ENCODE peak calls at places on chromosomes 16 and 17, in four cellular contexts. G, R, N and B are unnamed samples.

GRCh38 chr16:88686062-88686438 is 257 bp downstream of the SNAI3 start:
- DNase-seq in G (no peak), R (no peak), N (peak; percentile 79), B (peak; percentile 67)

GRCh38 chr17:3955373-3955978 is 8.8 kb downstream of the ATP2A3 start:
- DNase-seq in G (no peak), R (no peak), N (no peak), B (no peak)

GRCh38 chr16:3058173-3059030 is 7.0 kb upstream of the IL32 start:
- DNase-seq in G (peak; percentile 36), R (no peak), N (peak; percentile 61), B (peak; percentile 84)

GRCh38 chr17:8994319-8994718 is 27.0 kb upstream of the NTN1 start:
- DNase-seq in G (peak; percentile 20), R (peak; percentile 34), N (peak; percentile 52), B (peak; percentile 91)

GRCh38 chr16:65125871-65126270 is 4.0 kb upstream of the CDH11 start:
- DNase-seq in G (no peak), R (no peak), N (no peak), B (no peak)

GRCh38 chr17:2024572-2025219 is 438 bp downstream of the RTN4RL1 start:
- DNase-seq in G (no peak), R (no peak), N (no peak), B (peak; percentile 51)

GRCh38 chr17:69142473-69142802 is 743 bp upstream of the ABCA6 start:
- DNase-seq in G (peak; percentile 27), R (no peak), N (no peak), B (no peak)

GRCh38 chr17:38706625-38707298 is 1.7 kb downstream of the MLLT6 start:
- DNase-seq in G (no peak), R (no peak), N (no peak), B (no peak)

GRCh38 chr16:69176033-69176780 is 10.8 kb upstream of the SNTB2 start:
- DNase-seq in G (no peak), R (no peak), N (no peak), B (no peak)

GRCh38 chr17:14547016-14547415 is 246.1 kb downstream of the HS3ST3B1 start:
- DNase-seq in G (no peak), R (no peak), N (no peak), B (no peak)

GRCh38 chr16:85554791-85555548 is 58.2 kb upstream of the GSE1 start:
- DNase-seq in G (no peak), R (no peak), N (peak; percentile 90), B (peak; percentile 38)

GRCh38 chr17:78185981-78186688 is 717 bp downstream of the TK1 start:
- DNase-seq in G (no peak), R (no peak), N (peak; percentile 78), B (no peak)

GRCh38 chr17:28961391-28961790 is 10.1 kb upstream of the PHF12 start:
- DNase-seq in G (no peak), R (no peak), N (no peak), B (no peak)

GRCh38 chr16:69859105-69859969 is 91.8 kb upstream of the CLEC18A start:
- DNase-seq in G (peak; percentile 93), R (no peak), N (peak; percentile 65), B (peak; percentile 92)

GRCh38 chr16:51731160-51731559 is 580.1 kb upstream of the SALL1 start:
- DNase-seq in G (no peak), R (no peak), N (no peak), B (no peak)

GRCh38 chr17:9414471-9414870 is 161.1 kb downstream of the STX8 start:
- DNase-seq in G (no peak), R (peak; percentile 89), N (no peak), B (no peak)

GRCh38 chr17:29571883-29572681 is 3.6 kb downstream of the TP53I13 start:
- DNase-seq in G (no peak), R (no peak), N (no peak), B (no peak)

GRCh38 chr16:25258856-25259179 is 1.2 kb upstream of the ZKSCAN2 start:
- DNase-seq in G (no peak), R (no peak), N (no peak), B (no peak)

GRCh38 chr16:67264277-67264676 is 15.1 kb upstream of the PLEKHG4 start:
- DNase-seq in G (no peak), R (no peak), N (no peak), B (peak; percentile 70)

GRCh38 chr16:73735018-73735417 is 561.6 kb upstream of the PSMD7 start:
- DNase-seq in G (peak; percentile 8), R (peak; percentile 11), N (no peak), B (no peak)

GRCh38 chr16:84483882-84484565 is 20.4 kb downstream of the MEAK7 start:
- DNase-seq in G (no peak), R (no peak), N (no peak), B (no peak)

GRCh38 chr16:11309895-11310633 is 28.9 kb upstream of the PRM1 start:
- DNase-seq in G (peak; percentile 86), R (peak; percentile 77), N (no peak), B (no peak)

GRCh38 chr17:19979917-19980770 is 2.5 kb upstream of the AKAP10 start:
- DNase-seq in G (no peak), R (no peak), N (no peak), B (peak; percentile 12)

GRCh38 chr16:30775381-30776099 is 11.5 kb downstream of the ZNF629 start:
- DNase-seq in G (peak; percentile 83), R (no peak), N (peak; percentile 88), B (peak; percentile 96)

GRCh38 chr16:2988590-2989099 is 8.4 kb upstream of the PKMYT1 start:
- DNase-seq in G (no peak), R (no peak), N (no peak), B (no peak)

GRCh38 chr17:67438669-67439068 is 61.6 kb downstream of the PITPNC1 start:
- DNase-seq in G (no peak), R (no peak), N (no peak), B (peak; percentile 50)

GRCh38 chr16:66036775-66037715 is 329.4 kb upstream of the CDH5 start:
- DNase-seq in G (no peak), R (no peak), N (no peak), B (no peak)

GRCh38 chr16:69057400-69058378 is 47.8 kb upstream of the HAS3 start:
- DNase-seq in G (no peak), R (peak; percentile 59), N (no peak), B (no peak)

GRCh38 chr16:3530371-3530914 is 29.6 kb downstream of the CLUAP1 start:
- DNase-seq in G (no peak), R (no peak), N (no peak), B (no peak)

GRCh38 chr17:19398301-19399181 is 11.6 kb upstream of the MFAP4 start:
- DNase-seq in G (no peak), R (no peak), N (no peak), B (no peak)

GRCh38 chr17:72588961-72589360 is 468.1 kb downstream of the SOX9 start:
- DNase-seq in G (peak; percentile 67), R (no peak), N (no peak), B (no peak)

GRCh38 chr17:45299311-45299710 is 17.5 kb downstream of the MAP3K14 start:
- DNase-seq in G (no peak), R (no peak), N (no peak), B (no peak)

GRCh38 chr16:56836410-56836834 is 28.6 kb upstream of the SLC12A3 start:
- DNase-seq in G (no peak), R (no peak), N (no peak), B (no peak)

GRCh38 chr16:4517812-4518211 is 20.8 kb downstream of the CDIP1 start:
- DNase-seq in G (peak; percentile 34), R (no peak), N (peak; percentile 46), B (peak; percentile 87)

GRCh38 chr16:71723537-71724319 is 773 bp downstream of the PHLPP2 start:
- DNase-seq in G (peak; percentile 49), R (no peak), N (peak; percentile 95), B (peak; percentile 85)

GRCh38 chr17:42518755-42519545 is 17.1 kb upstream of the NAGLU start:
- DNase-seq in G (peak; percentile 63), R (no peak), N (peak; percentile 72), B (no peak)

DNA sequence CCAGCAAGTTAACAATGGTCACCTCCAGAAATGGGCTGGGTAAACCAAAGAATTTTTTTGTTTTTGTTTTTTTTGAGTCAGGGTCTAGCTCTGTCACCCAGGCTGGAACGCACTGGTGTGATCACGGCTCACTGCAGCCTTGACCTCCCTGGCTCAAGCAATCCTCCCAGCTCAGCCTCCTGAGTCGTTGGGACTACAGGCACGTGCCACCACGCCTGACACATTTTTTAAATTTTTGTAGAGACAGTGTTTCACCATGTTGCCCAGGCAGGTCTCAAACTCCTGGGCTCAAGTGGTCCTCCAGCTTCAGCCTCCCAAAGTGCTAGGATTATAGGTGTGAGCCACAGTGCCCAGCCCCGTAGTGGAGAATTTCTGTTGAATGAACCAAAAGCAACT is 1.7 kb downstream of the SPSB3 start:
- DNase-seq in G (no peak), R (no peak), N (no peak), B (no peak)
- H3K4me1 ChIP-seq in G (peaks cover 22% of the 10 kb centered on the region), R (peaks cover 6% of the 10 kb centered on the region), N (peaks cover 85% of the 10 kb centered on the region), B (peaks cover 4% of the 10 kb centered on the region)

DNA sequence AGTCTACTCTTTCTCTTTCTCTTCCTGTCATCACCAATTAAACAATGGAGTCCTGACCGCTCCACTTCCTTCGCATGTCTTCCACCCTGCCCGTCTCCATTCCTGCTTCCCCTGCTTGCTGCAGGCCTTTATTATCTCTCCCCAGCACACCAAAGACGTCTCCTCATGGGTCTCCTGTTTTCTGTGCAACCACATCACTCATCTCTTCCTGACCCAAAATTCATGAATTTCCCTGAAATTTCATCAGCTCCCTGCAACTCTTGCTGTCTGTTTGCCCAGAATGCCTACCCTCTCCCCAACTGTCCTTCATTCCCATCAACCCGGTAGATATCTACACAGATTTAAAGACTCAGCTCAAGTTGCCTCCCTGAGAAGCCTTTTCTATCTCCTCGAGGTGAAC is 76.7 kb upstream of the ALOX12 start:
- DNase-seq in G (no peak), R (no peak), N (no peak), B (no peak)
- TF ChIP-seq EZH2 in G (no peak), R (no peak), N (no peak), B (no peak)

DNA sequence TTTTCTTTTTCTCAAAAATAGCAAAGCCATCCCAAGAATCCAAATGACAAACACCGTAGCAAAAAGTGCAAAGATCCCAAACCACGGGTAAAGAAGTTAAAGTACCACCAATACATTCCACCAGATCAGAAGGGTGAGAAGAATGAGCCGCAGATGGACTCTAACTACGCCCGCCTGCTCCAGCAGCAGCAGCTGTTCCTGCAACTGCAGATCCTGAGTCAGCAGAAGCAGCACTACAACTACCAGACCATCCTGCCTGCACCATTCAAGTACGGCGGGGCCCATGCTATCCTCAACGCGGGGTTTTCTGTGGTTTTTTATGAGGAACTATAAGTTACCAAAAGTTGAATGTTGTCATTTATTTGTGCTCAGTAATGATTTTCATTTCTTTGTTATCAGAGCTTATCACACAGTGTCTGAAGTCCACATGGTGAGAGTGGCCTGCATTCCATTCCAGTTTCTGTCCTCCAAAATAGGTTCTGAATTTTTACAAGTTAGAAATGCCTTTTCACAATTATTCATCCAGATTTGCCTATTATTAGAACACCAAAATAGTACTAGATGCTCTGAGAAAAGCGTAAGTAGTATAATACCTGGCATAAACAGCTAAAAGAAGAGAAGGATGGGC is 169.2 kb downstream of the MRTFB start:
- DNase-seq in G (peak; percentile 25), R (no peak), N (no peak), B (no peak)
- TF ChIP-seq REST in G (no peak), R (no peak), N (no peak), B (no peak)

GRCh38 chr17:76538941-76539340 is 903 bp upstream of the PRCD start:
- DNase-seq in G (no peak), R (no peak), N (no peak), B (no peak)
- H3K4me1 ChIP-seq in G (peaks cover 27% of the 10 kb centered on the region), R (no peaks in the 10 kb centered on the region), N (peaks cover 56% of the 10 kb centered on the region), B (peaks cover 13% of the 10 kb centered on the region)

GRCh38 chr17:17694229-17695081 is 13.2 kb downstream of the RAI1 start:
- DNase-seq in G (peak; percentile 45), R (no peak), N (peak; percentile 90), B (peak; percentile 81)
- TF ChIP-seq EZH2 in G (no peak), R (no peak), N (no peak), B (no peak)